ENCODE peak calls at places on chromosome 21, in four cellular contexts. One of them, this sample, is unnamed. For H3K4me1, the result is how much of the 10 kb centered on the place peaks cover.

GRCh38 chr21:39660191-39660590 is 47.5 kb downstream of the B3GALT5 start:
- DNase-seq in ascending aorta: no peak
- DNase-seq in heart right ventricle: peak
- DNase-seq in PC-3: peak
- DNase-seq in this sample: no peak

GRCh38 chr21:29334717-29335428 is 36.2 kb downstream of the BACH1 start:
- DNase-seq in ascending aorta: no peak
- DNase-seq in heart right ventricle: no peak
- DNase-seq in PC-3: no peak
- DNase-seq in this sample: no peak

GRCh38 chr21:31873696-31874599 is 1.1 kb downstream of the HUNK start:
- DNase-seq in ascending aorta: no peak
- DNase-seq in heart right ventricle: peak
- DNase-seq in PC-3: peak
- DNase-seq in this sample: no peak

GRCh38 chr21:31310750-31311149 is 33.3 kb downstream of the TIAM1 start:
- DNase-seq in ascending aorta: no peak
- DNase-seq in heart right ventricle: no peak
- DNase-seq in PC-3: peak
- DNase-seq in this sample: no peak

GRCh38 chr21:31180256-31181088 is 142.2 kb upstream of the KRTAP19-8 start:
- DNase-seq in ascending aorta: no peak
- DNase-seq in heart right ventricle: no peak
- DNase-seq in PC-3: peak
- DNase-seq in this sample: no peak

GRCh38 chr21:40014394-40014793 is 147.2 kb downstream of the PCP4 start:
- DNase-seq in ascending aorta: no peak
- DNase-seq in heart right ventricle: no peak
- DNase-seq in PC-3: no peak
- DNase-seq in this sample: no peak

GRCh38 chr21:25171438-25171837 is 435.8 kb downstream of the MRPL39 start:
- DNase-seq in ascending aorta: no peak
- DNase-seq in heart right ventricle: no peak
- DNase-seq in PC-3: peak
- DNase-seq in this sample: no peak

GRCh38 chr21:37983336-37984095 is 67.3 kb upstream of the KCNJ6 start:
- DNase-seq in ascending aorta: no peak
- DNase-seq in heart right ventricle: no peak
- DNase-seq in PC-3: peak
- DNase-seq in this sample: no peak

GRCh38 chr21:38839683-38840286 is 34.1 kb downstream of the ETS2 start:
- DNase-seq in ascending aorta: no peak
- DNase-seq in heart right ventricle: no peak
- DNase-seq in PC-3: peak
- DNase-seq in this sample: no peak

GRCh38 chr21:41611966-41612606 is 104.1 kb upstream of the TMPRSS2 start:
- DNase-seq in ascending aorta: peak
- DNase-seq in heart right ventricle: no peak
- DNase-seq in PC-3: peak
- DNase-seq in this sample: no peak

GRCh38 chr21:41613421-41613998 is 105.6 kb upstream of the TMPRSS2 start:
- DNase-seq in ascending aorta: no peak
- DNase-seq in heart right ventricle: no peak
- DNase-seq in PC-3: no peak
- DNase-seq in this sample: no peak

GRCh38 chr21:41611441-41611840 is 103.5 kb upstream of the TMPRSS2 start:
- DNase-seq in ascending aorta: no peak
- DNase-seq in heart right ventricle: no peak
- DNase-seq in PC-3: no peak
- DNase-seq in this sample: no peak

GRCh38 chr21:41614456-41615010 is 106.6 kb upstream of the TMPRSS2 start:
- DNase-seq in ascending aorta: peak
- DNase-seq in heart right ventricle: no peak
- DNase-seq in PC-3: no peak
- DNase-seq in this sample: no peak

DNA sequence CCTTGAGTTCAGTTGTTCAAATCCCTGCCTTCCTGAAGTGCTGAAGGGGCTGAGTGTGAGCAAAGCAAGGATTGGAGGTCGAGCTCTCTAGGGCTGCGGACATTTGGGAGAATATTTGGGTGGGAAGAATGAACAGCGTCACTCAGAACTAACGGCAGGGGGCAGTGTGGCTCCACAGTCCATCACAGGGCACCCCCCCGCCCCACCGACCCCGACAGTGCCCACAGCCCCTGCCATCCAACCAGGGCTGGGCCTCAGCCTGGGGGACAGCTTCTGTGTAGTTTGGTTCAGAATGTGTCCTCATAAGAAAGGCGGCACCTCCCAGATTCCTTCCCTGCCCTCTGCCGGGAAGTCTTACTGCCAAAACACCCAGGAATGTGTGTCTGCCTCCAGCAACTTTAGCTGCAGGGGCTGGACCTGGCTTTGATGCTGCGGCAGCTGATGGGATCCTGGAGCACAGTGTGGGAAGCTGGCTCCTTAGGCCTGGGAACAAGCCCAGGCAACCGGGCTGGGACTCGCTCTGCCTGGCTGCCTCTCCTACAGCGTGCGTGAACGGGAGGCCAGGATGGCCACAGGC is 104.8 kb upstream of the TMPRSS2 start:
- DNase-seq in ascending aorta: peak
- DNase-seq in heart right ventricle: peak
- DNase-seq in PC-3: peak
- DNase-seq in this sample: peak
- TF ChIP-seq CTCF in ascending aorta: peak
- TF ChIP-seq CTCF in heart right ventricle: peak
- TF ChIP-seq CTCF in PC-3: peak
- TF ChIP-seq CTCF in this sample: peak

DNA sequence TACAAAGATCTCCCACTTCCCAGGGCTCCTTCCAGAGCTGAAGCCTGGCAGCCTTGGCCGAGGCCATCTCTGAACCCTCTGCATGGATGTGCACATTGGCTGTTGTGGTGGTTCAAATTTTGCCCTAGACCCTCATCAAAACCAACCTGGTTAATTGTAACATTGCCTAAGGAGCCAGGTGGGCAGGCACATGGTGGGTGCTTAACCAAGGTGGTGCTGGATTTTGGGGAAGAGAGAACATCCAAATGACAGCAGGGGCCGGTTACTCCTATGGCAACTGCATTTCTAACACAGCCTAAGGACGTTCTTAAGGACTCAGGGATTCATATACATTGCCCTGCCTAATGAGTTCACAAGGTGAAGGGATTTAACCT is 10.3 kb downstream of the RUNX1 start:
- DNase-seq in ascending aorta: no peak
- DNase-seq in heart right ventricle: no peak
- DNase-seq in PC-3: no peak
- DNase-seq in this sample: no peak
- H3K4me1 ChIP-seq in ascending aorta: under half
- H3K4me1 ChIP-seq in heart right ventricle: under half
- H3K4me1 ChIP-seq in PC-3: under half
- H3K4me1 ChIP-seq in this sample: under half

DNA sequence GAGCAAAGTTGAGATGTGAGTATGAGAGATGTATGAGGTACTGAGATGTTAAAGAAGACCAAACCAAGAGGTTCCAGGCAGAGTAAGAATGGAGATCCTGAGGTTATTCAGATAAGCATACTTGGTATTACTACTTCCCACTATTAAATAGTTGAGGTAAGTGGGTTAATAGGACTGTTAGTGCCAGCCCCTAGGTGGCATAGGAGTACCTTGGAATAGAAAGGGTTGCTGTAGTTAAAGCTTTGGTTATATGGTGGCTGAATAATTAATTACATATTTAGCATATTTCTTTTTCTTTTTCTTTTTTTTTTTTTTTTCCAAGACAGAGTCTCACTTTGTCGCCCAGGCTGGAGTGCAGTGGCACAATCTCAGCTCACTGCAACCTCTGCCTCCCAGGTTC is 397.9 kb upstream of the TMPRSS15 start:
- DNase-seq in ascending aorta: no peak
- DNase-seq in heart right ventricle: no peak
- DNase-seq in PC-3: peak
- DNase-seq in this sample: no peak
- TF ChIP-seq CTCF in ascending aorta: no peak
- TF ChIP-seq CTCF in heart right ventricle: peak
- TF ChIP-seq CTCF in PC-3: peak
- TF ChIP-seq CTCF in this sample: no peak

GRCh38 chr21:36704958-36705678 is 6.2 kb downstream of the SIM2 start:
- DNase-seq in ascending aorta: no peak
- DNase-seq in heart right ventricle: no peak
- DNase-seq in PC-3: no peak
- DNase-seq in this sample: no peak
- H3K4me1 ChIP-seq in ascending aorta: under half
- H3K4me1 ChIP-seq in heart right ventricle: half or more
- H3K4me1 ChIP-seq in PC-3: under half
- H3K4me1 ChIP-seq in this sample: half or more

DNA sequence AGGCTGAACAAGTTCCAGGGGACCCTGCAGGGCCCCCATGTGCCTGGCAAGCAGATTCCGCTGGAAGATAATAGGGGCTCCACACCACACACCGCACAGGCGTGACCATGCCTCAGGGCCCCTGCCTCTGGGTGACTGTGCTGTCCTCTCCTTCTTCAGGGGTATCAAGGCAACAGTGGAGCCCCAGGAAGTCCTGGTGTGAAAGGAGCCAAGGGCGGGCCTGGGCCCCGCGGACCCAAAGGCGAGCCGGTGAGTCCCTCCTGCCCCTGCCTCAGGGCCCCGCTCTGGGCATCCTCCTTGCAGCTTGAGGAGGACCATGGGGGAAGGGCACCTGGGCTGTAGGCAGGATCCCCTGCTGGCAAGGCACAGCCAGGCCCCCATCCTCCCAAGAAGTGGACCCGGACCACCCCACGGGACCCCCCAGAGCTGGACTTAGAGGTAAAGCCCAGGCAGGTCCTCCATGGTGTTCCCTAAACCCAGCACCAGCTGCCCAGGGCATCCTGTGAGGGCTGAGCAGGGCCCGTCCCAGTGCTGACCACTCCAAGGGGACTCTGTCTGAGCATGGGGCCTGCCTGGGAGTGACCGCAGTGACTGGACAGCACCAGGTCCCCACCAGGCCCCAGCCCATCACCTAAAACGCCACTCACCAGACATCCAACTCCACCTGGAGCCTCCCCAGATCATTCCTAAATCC is 21.1 kb downstream of the COL6A2 start:
- DNase-seq in ascending aorta: peak
- DNase-seq in heart right ventricle: no peak
- DNase-seq in PC-3: no peak
- DNase-seq in this sample: no peak
- TF ChIP-seq CTCF in ascending aorta: no peak
- TF ChIP-seq CTCF in heart right ventricle: no peak
- TF ChIP-seq CTCF in PC-3: no peak
- TF ChIP-seq CTCF in this sample: no peak

GRCh38 chr21:32955307-32955937 is 70.3 kb upstream of the OLIG2 start:
- DNase-seq in ascending aorta: no peak
- DNase-seq in heart right ventricle: no peak
- DNase-seq in PC-3: no peak
- DNase-seq in this sample: no peak
- H3K4me1 ChIP-seq in ascending aorta: under half
- H3K4me1 ChIP-seq in heart right ventricle: under half
- H3K4me1 ChIP-seq in PC-3: under half
- H3K4me1 ChIP-seq in this sample: under half

DNA sequence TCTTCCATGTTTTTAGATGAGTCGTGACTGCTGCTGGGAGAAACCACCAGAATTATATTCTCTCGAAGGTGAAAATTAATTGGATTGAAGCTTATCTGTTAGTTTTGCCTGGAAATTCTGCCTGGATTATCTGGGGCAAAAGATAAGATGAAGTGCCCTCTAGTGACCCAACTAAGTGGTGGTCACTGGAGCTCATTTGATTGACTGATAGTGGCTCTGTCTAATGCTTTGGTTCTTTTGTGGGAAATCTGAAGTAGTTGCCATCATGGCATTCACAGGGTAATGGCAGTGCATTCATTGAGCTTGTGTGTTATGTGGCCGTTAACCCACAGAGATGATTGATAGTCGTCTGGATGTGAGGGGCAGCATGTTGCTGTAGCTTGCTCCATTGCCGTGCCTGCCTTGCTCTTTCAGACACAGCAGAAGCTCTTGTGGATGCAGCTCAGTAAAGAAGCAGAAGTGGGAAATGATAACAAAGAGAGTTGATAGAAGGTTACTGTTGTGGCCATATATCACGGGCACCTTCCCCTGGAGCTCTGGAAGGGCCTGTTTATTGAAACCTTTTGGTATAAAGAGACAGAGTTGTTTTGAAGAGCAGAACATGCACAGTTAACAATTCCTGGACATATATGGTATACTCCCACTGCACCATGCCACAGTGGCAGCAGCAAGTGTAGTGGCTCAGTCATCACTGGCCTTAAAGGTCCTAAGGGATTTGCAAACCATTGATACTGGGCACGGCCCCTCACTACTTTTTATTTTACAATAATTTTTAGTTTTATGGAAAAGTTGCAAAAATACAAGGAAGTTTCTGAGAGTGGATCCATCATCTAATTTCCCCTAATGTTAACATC is 42.0 kb downstream of the CXADR start:
- DNase-seq in ascending aorta: no peak
- DNase-seq in heart right ventricle: no peak
- DNase-seq in PC-3: peak
- DNase-seq in this sample: no peak
- TF ChIP-seq CTCF in ascending aorta: no peak
- TF ChIP-seq CTCF in heart right ventricle: peak
- TF ChIP-seq CTCF in PC-3: peak
- TF ChIP-seq CTCF in this sample: no peak

DNA sequence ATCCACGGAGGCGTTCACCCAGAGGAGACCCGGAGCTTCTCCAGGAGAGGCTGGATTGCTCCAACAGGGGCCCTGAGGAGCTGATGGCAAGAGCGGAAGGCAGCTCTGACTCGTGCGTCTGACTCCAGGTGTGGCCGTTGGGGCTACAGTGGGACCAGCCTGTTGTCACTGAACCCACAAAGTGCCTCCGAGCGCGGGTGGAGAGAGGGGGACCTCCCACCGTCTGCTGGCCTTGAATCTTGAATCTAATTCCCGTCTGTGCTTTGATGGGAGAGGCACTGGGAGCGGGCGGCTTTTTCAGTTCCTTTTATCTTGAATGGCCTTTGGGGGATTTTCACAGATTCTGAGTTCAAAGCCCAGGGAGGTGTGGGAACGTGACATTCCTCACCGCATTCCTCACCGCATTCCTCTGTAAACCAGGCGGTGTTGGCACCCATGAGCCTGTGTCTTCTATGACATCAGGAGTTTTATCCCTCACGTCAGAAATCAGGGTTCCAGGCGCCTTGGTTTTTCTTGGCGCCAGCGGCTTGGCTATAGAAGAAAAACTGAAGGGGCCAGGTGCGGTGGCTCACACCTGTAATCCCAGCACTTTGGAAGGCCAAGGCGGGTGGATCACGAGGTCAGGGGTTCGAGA is 39.2 kb upstream of the COL18A1 start:
- DNase-seq in ascending aorta: no peak
- DNase-seq in heart right ventricle: peak
- DNase-seq in PC-3: peak
- DNase-seq in this sample: no peak
- H3K4me1 ChIP-seq in ascending aorta: under half
- H3K4me1 ChIP-seq in heart right ventricle: half or more
- H3K4me1 ChIP-seq in PC-3: under half
- H3K4me1 ChIP-seq in this sample: under half